ENCODE peak calls at places on chromosome 16, in four cellular contexts. D is HepG2, M is K562, J is H1. L is an unnamed sample. For H3K4me1, the result is how much of the 10 kb centered on the place peaks cover.

GRCh38 chr16:50604610-50605009 is 56.4 kb downstream of the NKD1 start:
- DNase-seq in M (no peak), J (no peak), D (no peak), L (no peak)

GRCh38 chr16:66028505-66029216 is 337.8 kb upstream of the CDH5 start:
- DNase-seq in D (no peak), M (no peak), J (no peak), L (no peak)

GRCh38 chr16:56946767-56947603 is 14.8 kb upstream of the CETP start:
- DNase-seq in M (no peak), J (no peak), D (no peak), L (no peak)

GRCh38 chr16:58087209-58087913 is 41.8 kb downstream of the CFAP20 start:
- DNase-seq in M (no peak), D (no peak), J (no peak), L (no peak)

GRCh38 chr16:9123871-9124270 is 32.4 kb downstream of the HAPSTR1 start:
- DNase-seq in M (no peak), D (no peak), J (peak), L (no peak)

GRCh38 chr16:642189-643049 is 791 bp downstream of the MCRIP2 start:
- DNase-seq in M (peak), D (peak), J (peak), L (no peak)

GRCh38 chr16:2799852-2800226 is 1.6 kb downstream of the PRSS41 start:
- DNase-seq in J (no peak), M (no peak), D (peak), L (no peak)

GRCh38 chr16:14071576-14072271 is 605 bp downstream of the MRTFB start:
- DNase-seq in J (peak), D (peak), M (no peak), L (no peak)

GRCh38 chr16:49013727-49014080 is 267.9 kb downstream of the CBLN1 start:
- DNase-seq in M (no peak), J (peak), D (no peak), L (no peak)

GRCh38 chr16:81548901-81549546 is 104.4 kb downstream of the CMIP start:
- DNase-seq in M (no peak), J (no peak), D (peak), L (peak)

GRCh38 chr16:69930117-69930776 is 20.9 kb upstream of the CLEC18A start:
- DNase-seq in J (peak), M (peak), D (peak), L (no peak)

GRCh38 chr16:54067317-54068065 is 219.1 kb downstream of the IRX3 start:
- DNase-seq in J (no peak), D (peak), M (no peak), L (no peak)

GRCh38 chr16:1654505-1655268 is 23.4 kb upstream of the JPT2 start:
- DNase-seq in D (no peak), J (no peak), M (no peak), L (no peak)

GRCh38 chr16:626787-627457 is 3.9 kb upstream of the WFIKKN1 start:
- DNase-seq in J (no peak), D (no peak), M (peak), L (no peak)

GRCh38 chr16:2082983-2083364 is 35.2 kb downstream of the TSC2 start:
- DNase-seq in D (no peak), M (no peak), J (no peak), L (no peak)

GRCh38 chr16:2835638-2836493 is 5.8 kb downstream of the ZG16B start:
- DNase-seq in J (no peak), M (no peak), D (peak), L (no peak)

GRCh38 chr16:54286330-54287017 is at the start of gene IRX3:
- DNase-seq in J (peak), D (peak), M (no peak), L (no peak)

DNA sequence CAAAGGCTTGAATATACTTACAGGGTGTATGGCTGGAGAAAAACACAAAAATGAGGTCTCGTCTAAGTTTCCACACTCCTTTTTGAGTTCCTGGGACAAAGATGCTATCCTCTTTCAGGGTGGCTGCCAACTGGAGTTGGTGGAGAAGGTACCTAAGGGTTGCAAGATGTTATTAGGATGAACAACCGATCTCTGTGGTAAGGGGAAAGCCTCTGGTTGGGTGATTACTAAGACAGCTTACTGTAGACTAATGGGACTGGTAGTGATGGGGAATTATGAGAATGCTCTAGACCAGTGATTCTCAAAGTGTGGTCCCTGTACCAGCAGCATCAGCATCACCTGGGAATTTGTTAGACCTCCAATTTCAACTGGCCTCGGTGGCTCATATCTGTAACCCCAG is 6.0 kb downstream of the ADAT1 start:
- DNase-seq in D (no peak), J (no peak), M (no peak), L (no peak)
- H3K4me2 ChIP-seq in D (no peak), J (no peak), M (no peak), L (no peak)

DNA sequence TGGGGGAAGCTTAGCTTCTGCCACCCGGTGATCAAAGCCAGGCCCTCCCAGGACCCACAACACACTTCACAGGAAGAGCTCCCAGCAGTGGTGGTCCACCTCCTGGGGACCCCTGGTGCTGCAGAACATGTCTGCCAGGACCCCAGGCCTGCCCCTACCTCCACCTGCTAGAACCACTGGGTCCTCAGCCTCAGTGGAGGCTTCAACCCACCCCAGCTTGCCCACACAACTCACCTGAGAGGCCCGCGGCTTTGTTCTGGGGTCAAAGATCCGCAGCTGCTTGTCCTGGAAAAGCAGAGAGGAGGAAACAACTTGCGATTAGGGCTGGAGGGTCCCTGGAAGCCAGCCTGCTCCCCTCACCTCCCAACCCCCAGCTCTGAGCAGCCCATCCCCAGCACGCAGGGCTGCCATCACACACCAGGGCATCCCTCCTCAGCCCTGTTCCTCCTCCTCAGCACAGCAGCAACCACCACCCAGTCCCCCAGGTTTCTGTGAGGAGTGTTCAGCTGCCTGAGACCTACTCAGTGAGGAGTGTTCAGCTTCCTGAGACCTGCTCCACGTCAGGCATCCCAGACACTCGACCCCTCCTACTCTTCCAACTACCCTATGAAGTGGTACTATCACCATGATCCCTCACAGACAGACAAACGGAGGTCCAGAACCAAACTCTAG is 21.2 kb downstream of the CORO7 start:
- DNase-seq in D (no peak), J (no peak), M (no peak), L (no peak)
- H3K4me1 ChIP-seq in D (under half), J (under half), M (under half), L (under half)

GRCh38 chr16:15483857-15484256 is 49.5 kb downstream of the BMERB1 start:
- DNase-seq in M (no peak), D (no peak), J (no peak), L (no peak)

GRCh38 chr16:15482748-15483118 is 48.3 kb downstream of the BMERB1 start:
- DNase-seq in D (no peak), M (no peak), J (no peak), L (no peak)

GRCh38 chr16:15485175-15485574 is 50.8 kb downstream of the BMERB1 start:
- DNase-seq in M (no peak), J (no peak), D (no peak), L (no peak)

GRCh38 chr16:15486661-15487060 is 52.3 kb downstream of the BMERB1 start:
- DNase-seq in M (no peak), J (no peak), D (no peak), L (no peak)

DNA sequence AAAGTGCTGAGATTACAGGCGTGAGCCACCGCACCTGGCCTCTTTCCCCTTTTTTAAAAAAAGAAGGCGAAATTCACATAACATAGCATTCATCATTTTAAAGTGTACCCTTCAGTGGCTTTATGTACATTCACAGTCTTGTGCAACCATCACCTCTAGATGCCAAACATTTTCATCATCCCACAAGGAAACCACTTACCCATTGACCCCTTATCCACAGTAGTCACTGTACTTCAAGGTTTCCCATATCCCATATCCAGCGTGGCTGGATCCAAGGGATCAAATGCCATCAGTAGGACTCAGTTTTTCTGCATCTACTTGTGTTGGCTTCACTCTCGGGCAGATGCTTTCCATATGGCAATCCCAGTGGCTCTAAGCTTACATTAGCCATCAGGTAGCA is 50.3 kb downstream of the BMERB1 start:
- DNase-seq in M (no peak), D (peak), J (no peak), L (no peak)
- TF ChIP-seq CBX5 in M (no peak), D (no peak), J (no peak), L (no peak)

GRCh38 chr16:10941127-10941933 is 938 bp downstream of the DEXI start:
- DNase-seq in J (peak), D (no peak), M (no peak), L (no peak)
- H3K4me2 ChIP-seq in J (peak), D (peak), M (peak), L (peak)

DNA sequence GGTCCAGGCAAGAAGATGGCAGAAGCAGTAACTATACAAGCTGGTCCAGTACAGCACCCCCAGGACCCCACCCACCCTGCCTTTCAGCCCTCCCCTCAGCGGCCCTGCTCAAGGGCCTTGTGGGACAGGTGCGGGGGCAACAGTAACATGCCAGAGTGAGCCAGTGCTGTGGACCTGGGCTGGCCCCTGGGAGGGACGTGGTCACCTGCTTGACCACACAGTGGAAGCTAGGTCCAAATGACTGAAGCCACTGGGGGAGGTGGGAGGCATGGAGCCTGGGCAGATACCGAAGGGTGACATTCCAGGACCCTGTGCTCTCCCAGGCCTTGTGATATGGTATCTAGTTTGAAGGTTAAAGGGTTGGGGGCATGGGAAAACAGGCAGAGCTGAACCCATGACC is 17.3 kb downstream of the ATP6V0D1 start:
- DNase-seq in D (no peak), M (no peak), J (no peak), L (no peak)
- H3K4me1 ChIP-seq in D (under half), M (under half), J (under half), L (under half)